ENCODE peak calls at places on chromosomes 2 and 18, in eight cellular contexts. One of them, this sample, is unnamed.

GRCh38 chr2:99572380-99572779 is 82.6 kb upstream of the REV1 start:
- DNase-seq in pancreas: no peak
- DNase-seq in fibroblast of lung: peak
- DNase-seq in PC-3: peak
- DNase-seq in cardiac fibroblast: no peak
- DNase-seq in AG04450: no peak
- DNase-seq in esophagus squamous epithelium: no peak
- DNase-seq in MM.1S: no peak
- DNase-seq in this sample: no peak

GRCh38 chr2:134216152-134216829 is 37.6 kb upstream of the MGAT5 start:
- DNase-seq in PC-3: peak
- DNase-seq in fibroblast of lung: no peak
- DNase-seq in MM.1S: no peak
- DNase-seq in pancreas: no peak
- DNase-seq in cardiac fibroblast: no peak
- DNase-seq in esophagus squamous epithelium: no peak
- DNase-seq in AG04450: no peak
- DNase-seq in this sample: no peak

GRCh38 chr2:128646691-128647090 is 328.0 kb upstream of the HS6ST1 start:
- DNase-seq in cardiac fibroblast: no peak
- DNase-seq in esophagus squamous epithelium: no peak
- DNase-seq in PC-3: no peak
- DNase-seq in pancreas: no peak
- DNase-seq in AG04450: no peak
- DNase-seq in MM.1S: no peak
- DNase-seq in fibroblast of lung: no peak
- DNase-seq in this sample: no peak

GRCh38 chr2:194698012-194698411 is 959.0 kb upstream of the SLC39A10 start:
- DNase-seq in PC-3: peak
- DNase-seq in pancreas: no peak
- DNase-seq in AG04450: no peak
- DNase-seq in MM.1S: no peak
- DNase-seq in fibroblast of lung: no peak
- DNase-seq in esophagus squamous epithelium: no peak
- DNase-seq in cardiac fibroblast: no peak
- DNase-seq in this sample: no peak

GRCh38 chr2:240249423-240250149 is 109.1 kb upstream of the OTOS start:
- DNase-seq in PC-3: no peak
- DNase-seq in pancreas: peak
- DNase-seq in cardiac fibroblast: no peak
- DNase-seq in MM.1S: no peak
- DNase-seq in fibroblast of lung: no peak
- DNase-seq in AG04450: no peak
- DNase-seq in esophagus squamous epithelium: no peak
- DNase-seq in this sample: no peak

GRCh38 chr2:888211-888801 is 62.3 kb upstream of the SNTG2 start:
- DNase-seq in pancreas: no peak
- DNase-seq in fibroblast of lung: no peak
- DNase-seq in MM.1S: no peak
- DNase-seq in AG04450: no peak
- DNase-seq in cardiac fibroblast: no peak
- DNase-seq in PC-3: peak
- DNase-seq in esophagus squamous epithelium: no peak
- DNase-seq in this sample: no peak

GRCh38 chr2:118618279-118618678 is 229.2 kb downstream of the EN1 start:
- DNase-seq in AG04450: no peak
- DNase-seq in pancreas: no peak
- DNase-seq in MM.1S: no peak
- DNase-seq in fibroblast of lung: no peak
- DNase-seq in esophagus squamous epithelium: no peak
- DNase-seq in PC-3: no peak
- DNase-seq in cardiac fibroblast: no peak
- DNase-seq in this sample: no peak

GRCh38 chr18:50297621-50298442 is 10.3 kb upstream of the CXXC1 start:
- DNase-seq in fibroblast of lung: peak
- DNase-seq in PC-3: no peak
- DNase-seq in pancreas: peak
- DNase-seq in cardiac fibroblast: peak
- DNase-seq in esophagus squamous epithelium: peak
- DNase-seq in AG04450: no peak
- DNase-seq in MM.1S: peak
- DNase-seq in this sample: no peak

GRCh38 chr2:239246723-239247122 is 154.1 kb downstream of the HDAC4 start:
- DNase-seq in fibroblast of lung: no peak
- DNase-seq in cardiac fibroblast: no peak
- DNase-seq in PC-3: peak
- DNase-seq in MM.1S: no peak
- DNase-seq in pancreas: no peak
- DNase-seq in esophagus squamous epithelium: no peak
- DNase-seq in AG04450: no peak
- DNase-seq in this sample: no peak

GRCh38 chr2:173062806-173063205 is 12.8 kb upstream of the MAP3K20 start:
- DNase-seq in AG04450: no peak
- DNase-seq in fibroblast of lung: no peak
- DNase-seq in esophagus squamous epithelium: no peak
- DNase-seq in cardiac fibroblast: no peak
- DNase-seq in MM.1S: no peak
- DNase-seq in pancreas: no peak
- DNase-seq in PC-3: no peak
- DNase-seq in this sample: no peak

GRCh38 chr2:205827809-205828208 is 145.5 kb downstream of the NRP2 start:
- DNase-seq in AG04450: no peak
- DNase-seq in MM.1S: no peak
- DNase-seq in PC-3: no peak
- DNase-seq in fibroblast of lung: no peak
- DNase-seq in cardiac fibroblast: no peak
- DNase-seq in pancreas: no peak
- DNase-seq in esophagus squamous epithelium: no peak
- DNase-seq in this sample: no peak

GRCh38 chr2:233419626-233420431 is 65.5 kb downstream of the DGKD start:
- DNase-seq in cardiac fibroblast: no peak
- DNase-seq in AG04450: no peak
- DNase-seq in PC-3: no peak
- DNase-seq in pancreas: no peak
- DNase-seq in esophagus squamous epithelium: no peak
- DNase-seq in fibroblast of lung: no peak
- DNase-seq in MM.1S: peak
- DNase-seq in this sample: no peak

GRCh38 chr2:224646242-224646846 is 61.2 kb upstream of the CUL3 start:
- DNase-seq in MM.1S: peak
- DNase-seq in cardiac fibroblast: peak
- DNase-seq in AG04450: no peak
- DNase-seq in pancreas: no peak
- DNase-seq in esophagus squamous epithelium: no peak
- DNase-seq in fibroblast of lung: no peak
- DNase-seq in PC-3: peak
- DNase-seq in this sample: no peak

GRCh38 chr2:43223412-43224040 is 2.9 kb downstream of the ZFP36L2 start:
- DNase-seq in pancreas: no peak
- DNase-seq in fibroblast of lung: peak
- DNase-seq in PC-3: peak
- DNase-seq in AG04450: no peak
- DNase-seq in MM.1S: peak
- DNase-seq in cardiac fibroblast: peak
- DNase-seq in esophagus squamous epithelium: no peak
- DNase-seq in this sample: no peak

GRCh38 chr2:199804831-199805230 is 46.2 kb downstream of the FTCDNL1 start:
- DNase-seq in cardiac fibroblast: no peak
- DNase-seq in fibroblast of lung: no peak
- DNase-seq in PC-3: no peak
- DNase-seq in pancreas: no peak
- DNase-seq in esophagus squamous epithelium: no peak
- DNase-seq in MM.1S: no peak
- DNase-seq in AG04450: no peak
- DNase-seq in this sample: no peak

GRCh38 chr2:96241901-96242611 is 23.7 kb downstream of the TMEM127 start:
- DNase-seq in cardiac fibroblast: peak
- DNase-seq in PC-3: peak
- DNase-seq in pancreas: no peak
- DNase-seq in esophagus squamous epithelium: no peak
- DNase-seq in fibroblast of lung: peak
- DNase-seq in AG04450: peak
- DNase-seq in MM.1S: peak
- DNase-seq in this sample: peak

GRCh38 chr2:135985826-135986393 is 484 bp upstream of the DARS1 start:
- DNase-seq in AG04450: no peak
- DNase-seq in fibroblast of lung: no peak
- DNase-seq in esophagus squamous epithelium: no peak
- DNase-seq in cardiac fibroblast: no peak
- DNase-seq in pancreas: no peak
- DNase-seq in MM.1S: peak
- DNase-seq in PC-3: no peak
- DNase-seq in this sample: no peak

GRCh38 chr2:290090-290722 is 2.3 kb upstream of the ALKAL2 start:
- DNase-seq in MM.1S: no peak
- DNase-seq in AG04450: peak
- DNase-seq in pancreas: peak
- DNase-seq in esophagus squamous epithelium: no peak
- DNase-seq in fibroblast of lung: peak
- DNase-seq in PC-3: peak
- DNase-seq in cardiac fibroblast: peak
- DNase-seq in this sample: peak

GRCh38 chr2:21006423-21007128 is 37.3 kb downstream of the APOB start:
- DNase-seq in fibroblast of lung: no peak
- DNase-seq in cardiac fibroblast: no peak
- DNase-seq in MM.1S: no peak
- DNase-seq in AG04450: no peak
- DNase-seq in esophagus squamous epithelium: no peak
- DNase-seq in PC-3: no peak
- DNase-seq in pancreas: no peak
- DNase-seq in this sample: no peak

GRCh38 chr18:76453057-76453561 is 41.9 kb downstream of the ZNF516 start:
- DNase-seq in fibroblast of lung: peak
- DNase-seq in PC-3: no peak
- DNase-seq in MM.1S: no peak
- DNase-seq in cardiac fibroblast: no peak
- DNase-seq in esophagus squamous epithelium: no peak
- DNase-seq in pancreas: no peak
- DNase-seq in AG04450: no peak
- DNase-seq in this sample: no peak

GRCh38 chr2:238720232-238720672 is 127.6 kb upstream of the TWIST2 start:
- DNase-seq in MM.1S: peak
- DNase-seq in esophagus squamous epithelium: no peak
- DNase-seq in fibroblast of lung: peak
- DNase-seq in pancreas: no peak
- DNase-seq in PC-3: peak
- DNase-seq in AG04450: no peak
- DNase-seq in cardiac fibroblast: peak
- DNase-seq in this sample: no peak

GRCh38 chr2:51995293-51995692 is 963.4 kb upstream of the NRXN1 start:
- DNase-seq in esophagus squamous epithelium: no peak
- DNase-seq in AG04450: peak
- DNase-seq in pancreas: no peak
- DNase-seq in MM.1S: no peak
- DNase-seq in fibroblast of lung: peak
- DNase-seq in cardiac fibroblast: peak
- DNase-seq in PC-3: peak
- DNase-seq in this sample: peak

DNA sequence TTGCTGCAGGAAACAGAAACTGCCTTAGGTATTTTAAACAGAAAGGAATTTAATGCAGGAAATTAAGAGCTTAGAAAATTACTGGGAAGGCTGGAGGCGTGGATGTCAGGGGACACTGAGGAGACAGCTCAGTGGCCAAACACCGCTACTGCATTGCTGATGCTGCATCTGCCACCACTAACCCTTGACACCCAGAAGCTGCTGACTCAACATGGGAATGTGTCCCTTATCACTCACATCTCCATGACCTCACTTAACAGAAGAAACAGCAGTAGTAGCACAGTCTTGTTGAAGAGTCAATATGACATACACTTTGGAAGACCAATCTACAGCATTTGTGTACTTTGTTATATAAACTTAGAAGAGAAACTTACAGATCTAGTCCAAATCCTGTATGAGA is 906.1 kb downstream of the SLC4A3 start:
- DNase-seq in fibroblast of lung: peak
- DNase-seq in esophagus squamous epithelium: no peak
- DNase-seq in PC-3: peak
- DNase-seq in cardiac fibroblast: peak
- DNase-seq in pancreas: no peak
- DNase-seq in MM.1S: peak
- DNase-seq in AG04450: no peak
- DNase-seq in this sample: no peak
- TF ChIP-seq CTCF in fibroblast of lung: peak
- TF ChIP-seq CTCF in esophagus squamous epithelium: no peak
- TF ChIP-seq CTCF in PC-3: peak
- TF ChIP-seq CTCF in cardiac fibroblast: peak
- TF ChIP-seq CTCF in pancreas: no peak
- TF ChIP-seq CTCF in MM.1S: no peak
- TF ChIP-seq CTCF in AG04450: peak
- TF ChIP-seq CTCF in this sample: peak

GRCh38 chr18:35345460-35345921 is 1.3 kb upstream of the ZNF24 start:
- DNase-seq in esophagus squamous epithelium: no peak
- DNase-seq in MM.1S: no peak
- DNase-seq in cardiac fibroblast: no peak
- DNase-seq in AG04450: no peak
- DNase-seq in fibroblast of lung: no peak
- DNase-seq in pancreas: no peak
- DNase-seq in PC-3: peak
- DNase-seq in this sample: no peak
- H3K4me3 ChIP-seq in esophagus squamous epithelium: no peak
- H3K4me3 ChIP-seq in MM.1S: no peak
- H3K4me3 ChIP-seq in cardiac fibroblast: no peak
- H3K4me3 ChIP-seq in AG04450: no peak
- H3K4me3 ChIP-seq in fibroblast of lung: no peak
- H3K4me3 ChIP-seq in pancreas: peak
- H3K4me3 ChIP-seq in PC-3: no peak
- H3K4me3 ChIP-seq in this sample: no peak

DNA sequence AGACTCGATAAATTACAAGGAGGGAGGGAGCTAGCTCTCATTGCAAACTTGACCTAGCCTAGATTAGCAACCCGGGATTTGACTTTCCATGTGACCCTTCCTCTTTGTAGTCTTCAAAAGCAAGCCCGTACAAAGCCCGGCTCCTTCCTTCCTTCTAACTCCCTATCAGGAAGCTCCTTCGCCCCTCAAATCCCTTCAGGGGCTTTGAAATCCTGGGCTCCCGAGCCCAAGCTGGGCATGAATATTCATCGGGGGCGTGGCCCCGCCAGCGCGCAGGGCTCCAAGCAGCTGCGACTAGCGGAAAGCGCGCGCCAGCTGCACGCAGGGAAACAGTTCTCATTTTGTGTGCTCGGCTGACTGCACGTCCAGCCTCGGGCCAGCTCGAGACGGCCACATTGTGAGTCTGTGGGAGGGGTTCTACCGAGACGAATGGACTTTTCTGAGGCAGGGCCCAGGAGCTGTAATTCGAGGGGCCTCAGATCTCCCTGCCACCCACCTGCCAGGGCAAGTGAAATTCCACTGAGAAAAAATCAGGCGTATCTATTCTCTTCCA is 84.0 kb upstream of the PELI1 start:
- DNase-seq in MM.1S: peak
- DNase-seq in pancreas: peak
- DNase-seq in esophagus squamous epithelium: no peak
- DNase-seq in AG04450: peak
- DNase-seq in PC-3: peak
- DNase-seq in fibroblast of lung: peak
- DNase-seq in cardiac fibroblast: peak
- DNase-seq in this sample: no peak
- TF ChIP-seq CTCF in MM.1S: no peak
- TF ChIP-seq CTCF in pancreas: no peak
- TF ChIP-seq CTCF in esophagus squamous epithelium: no peak
- TF ChIP-seq CTCF in AG04450: peak
- TF ChIP-seq CTCF in PC-3: no peak
- TF ChIP-seq CTCF in fibroblast of lung: no peak
- TF ChIP-seq CTCF in cardiac fibroblast: no peak
- TF ChIP-seq CTCF in this sample: peak

GRCh38 chr2:209322905-209323517 is 100.8 kb upstream of the MAP2 start:
- DNase-seq in fibroblast of lung: no peak
- DNase-seq in esophagus squamous epithelium: no peak
- DNase-seq in MM.1S: no peak
- DNase-seq in AG04450: no peak
- DNase-seq in PC-3: no peak
- DNase-seq in pancreas: no peak
- DNase-seq in cardiac fibroblast: no peak
- DNase-seq in this sample: no peak
- H3K4me3 ChIP-seq in fibroblast of lung: no peak
- H3K4me3 ChIP-seq in esophagus squamous epithelium: no peak
- H3K4me3 ChIP-seq in MM.1S: no peak
- H3K4me3 ChIP-seq in AG04450: no peak
- H3K4me3 ChIP-seq in PC-3: no peak
- H3K4me3 ChIP-seq in pancreas: no peak
- H3K4me3 ChIP-seq in cardiac fibroblast: no peak
- H3K4me3 ChIP-seq in this sample: no peak

This sample was measured in AG04449.